ENCODE peak calls at places on chromosomes 5 and 9, in nine cellular contexts. W is transverse colon, Z is HCT116, B is stomach, Q is esophagus squamous epithelium, N is ovary, J is body of pancreas, Y is thyroid gland, F is gastrocnemius medialis. G is an unnamed sample.

GRCh38 chr9:80699551-80699998 is 989.8 kb downstream of the TLE1 start:
- DNase-seq in W (no peak), Z (no peak), B (no peak), Q (no peak), N (no peak), J (no peak), Y (no peak), F (no peak), G (no peak)

GRCh38 chr5:1874348-1874747 is 8.4 kb downstream of the IRX4 start:
- DNase-seq in W (no peak), Z (no peak), B (no peak), Q (no peak), N (no peak), J (no peak), Y (no peak), F (no peak), G (no peak)

GRCh38 chr9:37931586-37931985 is 27.7 kb upstream of the SLC25A51 start:
- DNase-seq in W (no peak), Z (no peak), B (no peak), Q (no peak), N (no peak), J (no peak), Y (no peak), F (no peak), G (no peak)

GRCh38 chr9:93094294-93095204 is 1.5 kb upstream of the CARD19 start:
- DNase-seq in W (peak; percentile 63), Z (no peak), B (no peak), Q (no peak), N (peak; percentile 82), J (peak; percentile 71), Y (peak; percentile 60), F (peak; percentile 69), G (peak; percentile 59)

GRCh38 chr5:51381801-51382507 is 1.3 kb upstream of the ISL1 start:
- DNase-seq in W (no peak), Z (no peak), B (no peak), Q (no peak), N (no peak), J (no peak), Y (no peak), F (no peak), G (no peak)

GRCh38 chr9:94941211-94941875 is 214.8 kb downstream of the AOPEP start:
- DNase-seq in W (peak; percentile 51), Z (no peak), B (no peak), Q (no peak), N (no peak), J (peak; percentile 72), Y (peak; percentile 58), F (no peak), G (no peak)

GRCh38 chr5:98428806-98429205 is 344.7 kb upstream of the RGMB start:
- DNase-seq in W (peak; percentile 35), Z (no peak), B (peak; percentile 32), Q (no peak), N (no peak), J (peak; percentile 32), Y (peak; percentile 5), F (no peak), G (peak; percentile 25)

GRCh38 chr5:73856972-73857371 is 231.0 kb downstream of the ARHGEF28 start:
- DNase-seq in W (no peak), Z (no peak), B (no peak), Q (no peak), N (no peak), J (no peak), Y (no peak), F (no peak), G (no peak)

GRCh38 chr5:56148453-56148971 is 84.6 kb downstream of the ANKRD55 start:
- DNase-seq in W (peak; percentile 48), Z (no peak), B (no peak), Q (no peak), N (no peak), J (peak; percentile 68), Y (peak; percentile 82), F (no peak), G (no peak)

GRCh38 chr5:124104813-124105212 is 592.8 kb downstream of the CSNK1G3 start:
- DNase-seq in W (no peak), Z (no peak), B (no peak), Q (no peak), N (no peak), J (no peak), Y (no peak), F (no peak), G (no peak)

GRCh38 chr9:127004946-127005769 is 90.6 kb downstream of the RALGPS1 start:
- DNase-seq in W (no peak), Z (no peak), B (no peak), Q (no peak), N (no peak), J (no peak), Y (peak; percentile 76), F (no peak), G (no peak)
- TF ChIP-seq POLR2A in W (no peak), Z (no peak), B (no peak), Q (no peak), N (no peak), J (no peak), Y (no peak), F (no peak), G (no peak)

GRCh38 chr5:177487144-177487543 is 10.3 kb downstream of the PDLIM7 start:
- DNase-seq in W (no peak), Z (no peak), B (no peak), Q (no peak), N (no peak), J (no peak), Y (no peak), F (no peak), G (no peak)

GRCh38 chr5:177486256-177486655 is 11.1 kb downstream of the PDLIM7 start:
- DNase-seq in W (no peak), Z (no peak), B (no peak), Q (no peak), N (no peak), J (no peak), Y (no peak), F (no peak), G (no peak)

GRCh38 chr5:177489119-177489716 is 8.2 kb downstream of the PDLIM7 start:
- DNase-seq in W (peak; percentile 63), Z (no peak), B (peak; percentile 68), Q (no peak), N (no peak), J (no peak), Y (no peak), F (no peak), G (no peak)

GRCh38 chr5:177490311-177490991 is 7.0 kb downstream of the PDLIM7 start:
- DNase-seq in W (no peak), Z (no peak), B (no peak), Q (no peak), N (no peak), J (no peak), Y (no peak), F (no peak), G (no peak)

GRCh38 chr5:177487975-177488374 is 9.4 kb downstream of the PDLIM7 start:
- DNase-seq in W (no peak), Z (no peak), B (no peak), Q (no peak), N (no peak), J (no peak), Y (no peak), F (no peak), G (no peak)
- TF ChIP-seq CTCF in W (no peak), Z (no peak), B (no peak), Q (peak; percentile 18), N (no peak), J (no peak), Y (no peak), F (no peak), G (no peak)

GRCh38 chr5:171865431-171865830 is 79.8 kb downstream of the SMIM23 start:
- DNase-seq in W (no peak), Z (no peak), B (no peak), Q (no peak), N (no peak), J (no peak), Y (no peak), F (no peak), G (no peak)

GRCh38 chr5:171869956-171870355 is 84.3 kb downstream of the SMIM23 start:
- DNase-seq in W (no peak), Z (no peak), B (no peak), Q (no peak), N (no peak), J (no peak), Y (no peak), F (no peak), G (no peak)

GRCh38 chr5:171868236-171868635 is 82.6 kb downstream of the SMIM23 start:
- DNase-seq in W (no peak), Z (no peak), B (no peak), Q (no peak), N (no peak), J (no peak), Y (no peak), F (no peak), G (no peak)

GRCh38 chr5:171863928-171864327 is 78.3 kb downstream of the SMIM23 start:
- DNase-seq in W (no peak), Z (no peak), B (no peak), Q (no peak), N (no peak), J (no peak), Y (no peak), F (no peak), G (no peak)

DNA sequence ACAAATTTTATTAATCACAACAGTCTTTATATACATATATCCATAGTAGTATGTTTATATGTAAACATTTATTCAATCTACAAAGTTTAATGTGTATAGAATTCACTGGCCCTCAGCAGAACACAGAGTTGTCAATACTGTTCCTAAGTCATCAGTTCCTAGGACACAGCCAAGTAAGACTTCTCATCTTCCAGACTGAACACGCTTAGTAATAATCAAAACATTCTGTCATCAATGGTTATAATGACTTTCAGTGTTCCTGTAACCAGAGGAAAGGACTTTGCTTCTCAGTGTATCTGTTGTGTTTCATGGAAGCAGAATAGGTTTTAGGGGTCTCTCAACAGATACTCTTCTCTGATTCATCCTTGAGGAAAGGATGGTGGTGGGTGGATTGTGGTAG is 82.2 kb downstream of the SMIM23 start:
- DNase-seq in W (no peak), Z (no peak), B (no peak), Q (no peak), N (no peak), J (no peak), Y (no peak), F (no peak), G (no peak)
- H3K36me3 ChIP-seq in W (peaks cover 28% of the 10 kb centered on the region), Z (peaks cover 14% of the 10 kb centered on the region), B (peaks cover 28% of the 10 kb centered on the region), Q (peaks cover 92% of the 10 kb centered on the region), N (no peaks in the 10 kb centered on the region), J (peaks cover 7% of the 10 kb centered on the region), Y (no peaks in the 10 kb centered on the region), F (no peaks in the 10 kb centered on the region), G (no peaks in the 10 kb centered on the region)

GRCh38 chr9:21096172-21096900 is 18.6 kb upstream of the IFNB1 start:
- DNase-seq in W (no peak), Z (no peak), B (no peak), Q (no peak), N (no peak), J (no peak), Y (no peak), F (no peak), G (no peak)
- TF ChIP-seq POLR2A in W (no peak), Z (no peak), B (no peak), Q (no peak), N (no peak), J (no peak), Y (no peak), F (no peak), G (no peak)

DNA sequence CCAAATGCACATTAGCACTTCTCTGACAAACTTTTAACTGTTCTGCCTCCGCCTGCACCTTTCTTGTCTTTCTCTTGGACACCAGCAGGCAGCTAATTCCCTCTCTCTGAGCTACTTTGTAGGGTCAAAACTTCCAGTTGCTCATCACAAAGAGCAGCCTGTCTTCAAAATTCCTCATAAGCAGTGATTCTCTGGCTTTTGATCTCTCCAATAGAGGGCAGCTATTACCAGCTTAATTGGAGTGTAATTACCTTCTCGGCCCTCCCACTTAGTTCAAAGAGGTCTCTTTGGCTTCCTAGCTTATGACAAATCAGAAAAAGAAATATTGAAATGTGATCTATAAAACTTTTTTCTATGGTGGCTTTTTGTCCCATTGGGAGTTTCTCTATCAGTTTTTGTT is 43.6 kb upstream of the RAD23B start:
- DNase-seq in W (no peak), Z (no peak), B (no peak), Q (no peak), N (no peak), J (no peak), Y (no peak), F (no peak), G (no peak)
- TF ChIP-seq CTCF in W (peak; percentile 13), Z (peak; percentile 13), B (no peak), Q (peak; percentile 56), N (no peak), J (peak; percentile 22), Y (no peak), F (peak; percentile 13), G (peak; percentile 28)

G was measured in breast epithelium.